ENCODE peak calls at places on chromosomes 1 and 21, in four cellular contexts. One of them, this sample, is unnamed.

GRCh38 chr1:244876228-244876910 is 12.0 kb upstream of the HNRNPU start:
- DNase-seq in nucleus accumbens: no peak
- DNase-seq in C1 segment of cervical spinal cord: no peak
- DNase-seq in uterus: no peak
- DNase-seq in this sample: no peak

GRCh38 chr1:82515650-82516049 is 714.9 kb downstream of the ADGRL2 start:
- DNase-seq in nucleus accumbens: no peak
- DNase-seq in C1 segment of cervical spinal cord: no peak
- DNase-seq in uterus: no peak
- DNase-seq in this sample: no peak

GRCh38 chr21:32320059-32320458 is 21.4 kb downstream of the MRAP start:
- DNase-seq in nucleus accumbens: no peak
- DNase-seq in C1 segment of cervical spinal cord: no peak
- DNase-seq in uterus: no peak
- DNase-seq in this sample: no peak

GRCh38 chr1:226988337-226988672 is 48.2 kb downstream of the COQ8A start:
- DNase-seq in nucleus accumbens: no peak
- DNase-seq in C1 segment of cervical spinal cord: no peak
- DNase-seq in uterus: no peak
- DNase-seq in this sample: no peak

GRCh38 chr1:157390646-157391045 is 161.7 kb downstream of the FCRL5 start:
- DNase-seq in nucleus accumbens: no peak
- DNase-seq in C1 segment of cervical spinal cord: no peak
- DNase-seq in uterus: no peak
- DNase-seq in this sample: no peak

GRCh38 chr1:150272379-150272840 is at the start of gene C1orf54:
- DNase-seq in nucleus accumbens: no peak
- DNase-seq in C1 segment of cervical spinal cord: peak
- DNase-seq in uterus: peak
- DNase-seq in this sample: peak

GRCh38 chr1:5269901-5270300 is 615.5 kb downstream of the AJAP1 start:
- DNase-seq in nucleus accumbens: no peak
- DNase-seq in C1 segment of cervical spinal cord: no peak
- DNase-seq in uterus: no peak
- DNase-seq in this sample: no peak

GRCh38 chr21:38599381-38599975 is 101.2 kb upstream of the ERG start:
- DNase-seq in nucleus accumbens: no peak
- DNase-seq in C1 segment of cervical spinal cord: no peak
- DNase-seq in uterus: no peak
- DNase-seq in this sample: no peak

GRCh38 chr1:115099693-115100050 is 10.4 kb upstream of the TSPAN2 start:
- DNase-seq in nucleus accumbens: no peak
- DNase-seq in C1 segment of cervical spinal cord: no peak
- DNase-seq in uterus: peak
- DNase-seq in this sample: no peak

GRCh38 chr21:38354231-38354630 is 97.4 kb downstream of the KCNJ15 start:
- DNase-seq in nucleus accumbens: no peak
- DNase-seq in C1 segment of cervical spinal cord: no peak
- DNase-seq in uterus: no peak
- DNase-seq in this sample: no peak

GRCh38 chr1:91797164-91797563 is 88.8 kb downstream of the TGFBR3 start:
- DNase-seq in nucleus accumbens: no peak
- DNase-seq in C1 segment of cervical spinal cord: no peak
- DNase-seq in uterus: no peak
- DNase-seq in this sample: no peak

GRCh38 chr1:110914676-110915075 is 41.7 kb downstream of the CD53 start:
- DNase-seq in nucleus accumbens: no peak
- DNase-seq in C1 segment of cervical spinal cord: no peak
- DNase-seq in uterus: no peak
- DNase-seq in this sample: no peak

GRCh38 chr1:109929588-109930251 is 19.1 kb downstream of the CSF1 start:
- DNase-seq in nucleus accumbens: no peak
- DNase-seq in C1 segment of cervical spinal cord: no peak
- DNase-seq in uterus: no peak
- DNase-seq in this sample: no peak